ENCODE peak calls at places on chromosomes 16 and 17, in eight cellular contexts. Q is omental fat pad, I is progenitor cell of endocrine pancreas, R is endothelial cell, H is Calu3, O is A549, P is BE2C, T is GM06990. F is an unnamed sample.

GRCh38 chr16:65521685-65522338 is 399.9 kb upstream of the CDH11 start:
- DNase-seq in Q (no peak), I (no peak), R (no peak), H (no peak), O (no peak), P (no peak), T (no peak), F (no peak)

GRCh38 chr16:74451951-74452758 is 30.9 kb upstream of the CLEC18B start:
- DNase-seq in Q (no peak), I (no peak), R (no peak), H (no peak), O (no peak), P (no peak), T (peak), F (peak)

GRCh38 chr17:38455288-38455915 is 27.1 kb downstream of the ARHGAP23 start:
- DNase-seq in Q (no peak), I (no peak), R (no peak), H (no peak), O (peak), P (peak), T (no peak), F (no peak)

GRCh38 chr16:71626858-71627213 is 852 bp downstream of the MARVELD3 start:
- DNase-seq in Q (no peak), I (peak), R (no peak), H (peak), O (peak), P (no peak), T (peak), F (no peak)

GRCh38 chr17:10633738-10634379 is 23.2 kb downstream of the MYH3 start:
- DNase-seq in Q (no peak), I (no peak), R (no peak), H (no peak), O (no peak), P (no peak), T (peak), F (peak)

GRCh38 chr17:16328997-16329396 is 24.3 kb downstream of the CENPV start:
- DNase-seq in Q (no peak), I (no peak), R (no peak), H (peak), O (peak), P (no peak), T (no peak), F (no peak)

GRCh38 chr16:35516971-35517370 is 2057.6 kb downstream of the TP53TG3F start:
- DNase-seq in Q (no peak), I (no peak), R (no peak), H (no peak), O (no peak), P (no peak), T (no peak), F (no peak)

GRCh38 chr17:70268383-70268782 is 99.1 kb downstream of the KCNJ2 start:
- DNase-seq in Q (no peak), I (no peak), R (no peak), H (no peak), O (no peak), P (no peak), T (no peak), F (no peak)

GRCh38 chr17:12918132-12918531 is 99.7 kb downstream of the ELAC2 start:
- DNase-seq in Q (no peak), I (no peak), R (no peak), H (no peak), O (no peak), P (no peak), T (no peak), F (no peak)

GRCh38 chr17:13736915-13737314 is 135.2 kb upstream of the HS3ST3A1 start:
- DNase-seq in Q (no peak), I (no peak), R (no peak), H (no peak), O (no peak), P (no peak), T (no peak), F (no peak)

GRCh38 chr17:66190738-66191606 is 961 bp downstream of the CEP112 start:
- DNase-seq in Q (no peak), I (no peak), R (no peak), H (no peak), O (peak), P (no peak), T (no peak), F (no peak)

DNA sequence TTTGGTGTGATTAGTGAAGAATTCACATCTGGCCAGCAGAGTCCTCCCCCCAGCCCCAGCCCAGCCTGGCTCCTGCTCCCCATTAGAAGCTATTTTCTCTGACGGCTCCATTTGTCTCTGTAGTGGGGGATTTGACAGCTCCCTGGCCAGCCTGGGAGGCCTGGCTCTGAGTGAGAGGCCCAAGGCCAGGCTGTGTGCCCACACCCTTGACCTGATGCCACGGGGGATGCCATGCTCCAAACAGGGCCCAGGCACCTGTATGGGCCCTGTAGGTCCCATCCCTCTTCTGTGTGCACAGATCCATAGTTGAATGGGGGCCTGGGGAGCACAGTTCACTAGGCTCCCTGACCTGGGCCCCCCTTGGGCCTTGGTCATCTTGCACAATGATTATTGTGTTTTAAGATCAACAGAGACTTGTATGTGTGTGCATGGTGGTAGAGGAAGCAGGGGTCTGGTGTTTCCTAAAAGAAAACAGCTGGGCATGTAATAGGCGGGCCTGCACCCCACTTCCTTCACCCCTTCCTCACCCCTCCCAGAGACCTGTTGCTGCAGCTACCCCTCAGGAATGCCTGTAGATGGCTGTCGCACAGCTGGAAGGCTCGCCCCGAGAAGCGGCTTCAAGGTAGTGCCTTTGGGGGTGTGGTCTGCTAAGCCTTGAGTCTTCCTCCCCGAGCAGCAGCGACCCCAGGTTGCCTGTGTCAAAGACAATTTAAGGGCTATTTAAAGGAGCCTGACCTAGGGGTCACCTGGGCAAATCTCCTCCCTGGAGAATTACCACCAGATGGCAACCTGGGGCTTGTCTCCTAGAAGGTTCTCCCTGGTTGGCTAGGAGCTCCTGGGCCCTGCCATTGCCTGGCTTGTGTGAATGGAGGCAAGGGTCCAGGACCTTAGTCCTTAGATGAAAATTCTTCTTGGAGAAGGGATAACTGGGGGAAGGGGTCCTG is 51.0 kb upstream of the TAC4 start:
- DNase-seq in Q (no peak), I (no peak), R (no peak), H (peak), O (peak), P (no peak), T (no peak), F (no peak)
- TF ChIP-seq CTCF in Q (no peak), I (peak), R (no peak), H (peak), O (peak), P (peak), T (peak), F (no peak)

GRCh38 chr17:9166678-9167077 is 145.4 kb downstream of the NTN1 start:
- DNase-seq in Q (no peak), I (no peak), R (no peak), H (no peak), O (no peak), P (no peak), T (no peak), F (no peak)

GRCh38 chr17:9158545-9159452 is 137.5 kb downstream of the NTN1 start:
- DNase-seq in Q (no peak), I (no peak), R (no peak), H (no peak), O (no peak), P (no peak), T (no peak), F (no peak)

GRCh38 chr17:9162275-9162985 is 141.1 kb downstream of the NTN1 start:
- DNase-seq in Q (no peak), I (no peak), R (no peak), H (no peak), O (peak), P (no peak), T (no peak), F (no peak)
- TF ChIP-seq CTCF in Q (no peak), I (peak), R (peak), H (no peak), O (peak), P (no peak), T (no peak), F (no peak)

GRCh38 chr17:7220593-7221280 is 999 bp downstream of the ACADVL start:
- DNase-seq in Q (no peak), I (no peak), R (peak), H (peak), O (peak), P (peak), T (peak), F (peak)
- TF ChIP-seq CTCF in Q (no peak), I (peak), R (no peak), H (no peak), O (peak), P (peak), T (peak), F (peak)

GRCh38 chr17:7843536-7844291 is 9.7 kb downstream of the KDM6B start:
- DNase-seq in Q (peak), I (no peak), R (peak), H (peak), O (peak), P (peak), T (peak), F (peak)

GRCh38 chr17:7841622-7842379 is 7.8 kb downstream of the KDM6B start:
- DNase-seq in Q (peak), I (peak), R (peak), H (peak), O (peak), P (peak), T (peak), F (peak)

GRCh38 chr17:7842380-7842949 is 8.4 kb downstream of the KDM6B start:
- DNase-seq in Q (peak), I (no peak), R (no peak), H (peak), O (peak), P (peak), T (peak), F (peak)

GRCh38 chr17:7844292-7845154 is 10.3 kb upstream of the TMEM88 start:
- DNase-seq in Q (no peak), I (peak), R (peak), H (peak), O (peak), P (peak), T (peak), F (peak)

GRCh38 chr17:7842950-7843535 is 9.0 kb downstream of the KDM6B start:
- DNase-seq in Q (no peak), I (no peak), R (peak), H (no peak), O (peak), P (peak), T (no peak), F (no peak)
- TF ChIP-seq CTCF in Q (no peak), I (no peak), R (no peak), H (no peak), O (no peak), P (no peak), T (no peak), F (no peak)

GRCh38 chr17:80649672-80650338 is 105.2 kb downstream of the RPTOR start:
- DNase-seq in Q (no peak), I (no peak), R (peak), H (peak), O (peak), P (peak), T (no peak), F (peak)
- TF ChIP-seq CTCF in Q (no peak), I (peak), R (peak), H (peak), O (peak), P (peak), T (peak), F (peak)

GRCh38 chr17:81299846-81300585 is 4.9 kb upstream of the SLC38A10 start:
- DNase-seq in Q (no peak), I (no peak), R (no peak), H (no peak), O (no peak), P (no peak), T (no peak), F (no peak)

GRCh38 chr17:81300586-81301155 is 5.6 kb upstream of the SLC38A10 start:
- DNase-seq in Q (no peak), I (no peak), R (no peak), H (no peak), O (no peak), P (no peak), T (no peak), F (no peak)

GRCh38 chr17:81302324-81302723 is 7.2 kb upstream of the SLC38A10 start:
- DNase-seq in Q (no peak), I (no peak), R (no peak), H (no peak), O (no peak), P (no peak), T (no peak), F (no peak)

GRCh38 chr17:81302861-81303326 is 7.8 kb upstream of the SLC38A10 start:
- DNase-seq in Q (no peak), I (no peak), R (no peak), H (peak), O (no peak), P (peak), T (no peak), F (no peak)

GRCh38 chr17:81301195-81302144 is 6.4 kb upstream of the SLC38A10 start:
- DNase-seq in Q (no peak), I (no peak), R (no peak), H (no peak), O (no peak), P (no peak), T (no peak), F (no peak)
- TF ChIP-seq CTCF in Q (no peak), I (no peak), R (no peak), H (no peak), O (no peak), P (no peak), T (no peak), F (no peak)

GRCh38 chr17:64291268-64291851 is 28.3 kb upstream of the TEX2 start:
- DNase-seq in Q (no peak), I (no peak), R (peak), H (peak), O (no peak), P (peak), T (no peak), F (no peak)
- TF ChIP-seq CTCF in Q (no peak), I (peak), R (peak), H (no peak), O (peak), P (peak), T (peak), F (peak)